ENCODE peak calls at places on chromosomes 3 and 15, in seven cellular contexts. R is colonic mucosa, F is body of pancreas, C is pancreas, N is HFF-Myc, O is transverse colon, A is GM13977. W is an unnamed sample.

GRCh38 chr3:194130807-194131589 is 5.0 kb upstream of the HES1 start:
- DNase-seq in R (peak), C (peak), A (peak), N (no peak), O (peak), F (peak), W (no peak)

GRCh38 chr3:167978071-167978470 is 117.7 kb downstream of the GOLIM4 start:
- DNase-seq in F (no peak), A (no peak), N (no peak), O (peak), R (peak), C (no peak), W (no peak)

GRCh38 chr15:74431116-74431515 is 2.6 kb downstream of the SEMA7A start:
- DNase-seq in F (no peak), A (no peak), C (no peak), O (no peak), N (no peak), R (no peak), W (no peak)

GRCh38 chr3:65729553-65729952 is 309.2 kb downstream of the MAGI1 start:
- DNase-seq in C (no peak), R (peak), A (no peak), F (no peak), O (no peak), N (peak), W (no peak)

GRCh38 chr3:33831053-33831452 is 32.6 kb downstream of the PDCD6IP start:
- DNase-seq in A (no peak), F (no peak), C (no peak), N (no peak), R (no peak), O (no peak), W (no peak)

GRCh38 chr15:73794501-73795133 is 41.5 kb upstream of the INSYN1 start:
- DNase-seq in R (no peak), C (no peak), A (no peak), O (no peak), F (no peak), N (no peak), W (no peak)

GRCh38 chr15:58221591-58222241 is 83.5 kb downstream of the AQP9 start:
- DNase-seq in C (no peak), F (peak), N (no peak), A (peak), R (peak), O (peak), W (peak)

GRCh38 chr3:49266410-49267170 is 10.4 kb downstream of the C3orf62 start:
- DNase-seq in R (no peak), N (no peak), O (no peak), F (no peak), A (no peak), C (no peak), W (no peak)

GRCh38 chr3:30544811-30545210 is 61.6 kb upstream of the TGFBR2 start:
- DNase-seq in C (no peak), O (no peak), A (no peak), F (no peak), N (peak), R (no peak), W (no peak)

GRCh38 chr3:114471478-114471877 is 177.7 kb downstream of the TIGIT start:
- DNase-seq in A (no peak), O (no peak), F (no peak), C (no peak), R (no peak), N (no peak), W (no peak)

GRCh38 chr15:74180689-74181602 is 7.4 kb downstream of the ISLR start:
- DNase-seq in A (no peak), O (no peak), F (no peak), R (no peak), N (no peak), C (no peak), W (no peak)

DNA sequence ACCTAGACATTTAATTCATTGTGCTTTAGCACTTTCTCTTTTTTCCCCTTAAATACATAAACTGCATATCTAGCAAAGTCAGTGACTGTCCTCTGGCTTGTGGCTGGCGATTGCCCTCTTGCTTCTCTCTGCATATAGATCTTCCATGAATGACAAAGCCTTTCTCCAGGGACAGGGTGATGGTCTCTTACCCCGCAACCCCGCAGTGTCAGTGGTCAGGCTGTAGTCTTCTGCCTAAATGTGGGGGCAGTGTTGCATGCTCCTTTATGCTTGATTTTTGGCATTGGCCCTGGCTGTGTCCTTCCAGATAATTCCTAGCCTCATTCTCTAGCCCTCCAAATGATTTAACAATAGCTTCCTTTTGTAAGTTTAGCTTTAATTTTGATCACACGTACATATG is 407.8 kb downstream of the GABRB3 start:
- DNase-seq in C (no peak), R (no peak), F (no peak), N (no peak), A (no peak), O (no peak), W (no peak)
- TF ChIP-seq CTCF in C (no peak), R (no peak), F (no peak), N (no peak), A (no peak), O (no peak), W (no peak)

GRCh38 chr3:140355481-140355880 is 322.4 kb upstream of the TRIM42 start:
- DNase-seq in R (no peak), F (no peak), N (no peak), C (no peak), O (no peak), A (no peak), W (no peak)

GRCh38 chr3:140359198-140359995 is 318.5 kb upstream of the TRIM42 start:
- DNase-seq in R (no peak), F (no peak), N (no peak), O (no peak), C (no peak), A (no peak), W (no peak)

GRCh38 chr3:140358696-140359095 is 319.2 kb upstream of the TRIM42 start:
- DNase-seq in F (no peak), A (no peak), R (no peak), C (no peak), O (no peak), N (no peak), W (no peak)

GRCh38 chr3:140363801-140364200 is 314.1 kb upstream of the TRIM42 start:
- DNase-seq in C (peak), A (no peak), F (peak), N (no peak), R (no peak), O (no peak), W (no peak)

GRCh38 chr3:140360332-140360731 is 317.5 kb upstream of the TRIM42 start:
- DNase-seq in N (no peak), A (no peak), R (no peak), C (no peak), O (no peak), F (no peak), W (no peak)
- TF ChIP-seq CTCF in N (no peak), A (no peak), R (no peak), C (no peak), O (no peak), F (no peak), W (no peak)

GRCh38 chr3:42982645-42983412 is 3.7 kb downstream of the GASK1A start:
- DNase-seq in A (no peak), N (no peak), C (no peak), R (no peak), O (no peak), F (no peak), W (no peak)

GRCh38 chr3:42980209-42980608 is 1.1 kb downstream of the GASK1A start:
- DNase-seq in O (no peak), R (no peak), F (no peak), A (no peak), C (no peak), N (no peak), W (no peak)

GRCh38 chr3:42980909-42981308 is 1.8 kb downstream of the GASK1A start:
- DNase-seq in O (no peak), N (no peak), R (no peak), A (no peak), F (no peak), C (no peak), W (no peak)

GRCh38 chr3:42975955-42976354 is 3.2 kb upstream of the GASK1A start:
- DNase-seq in F (no peak), N (no peak), R (no peak), O (no peak), A (no peak), C (no peak), W (no peak)

GRCh38 chr3:42979044-42979962 is at the start of gene GASK1A:
- DNase-seq in A (no peak), N (no peak), F (peak), C (peak), O (peak), R (peak), W (no peak)
- TF ChIP-seq CTCF in A (no peak), N (no peak), F (no peak), C (no peak), O (no peak), R (no peak), W (no peak)

GRCh38 chr3:179234244-179234643 is 16.7 kb downstream of the KCNMB3 start:
- DNase-seq in N (no peak), F (no peak), O (no peak), C (no peak), A (no peak), R (no peak), W (no peak)
- TF ChIP-seq CTCF in N (no peak), F (no peak), O (no peak), C (no peak), A (no peak), R (no peak), W (no peak)

DNA sequence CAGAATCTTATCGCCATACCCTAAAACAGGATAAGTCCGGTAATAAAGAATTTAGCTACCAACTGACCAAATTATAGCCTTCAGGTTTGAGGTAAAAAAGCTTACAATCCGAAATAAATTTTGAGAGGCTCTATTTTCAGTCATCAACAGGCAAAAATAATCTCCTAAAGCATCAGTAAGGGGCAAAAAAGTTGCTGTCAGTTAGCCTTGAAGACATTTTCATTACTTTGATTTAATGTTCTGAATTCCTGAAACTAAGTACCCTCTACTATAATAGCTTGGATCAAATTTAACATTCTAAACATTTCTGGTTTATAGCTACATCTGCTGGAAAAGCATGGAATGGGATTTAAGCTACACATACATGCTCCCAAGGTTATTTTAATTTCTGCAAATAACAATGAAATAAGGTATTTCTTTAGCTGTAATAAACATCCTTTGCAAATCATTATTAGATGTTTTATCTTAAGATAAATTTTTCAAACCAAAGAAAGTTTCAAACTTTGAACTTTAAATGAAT is 245.5 kb downstream of the ULK4 start:
- DNase-seq in R (no peak), A (no peak), N (no peak), C (no peak), F (no peak), O (no peak), W (no peak)
- TF ChIP-seq CTCF in R (peak), A (no peak), N (peak), C (no peak), F (peak), O (peak), W (no peak)

W was measured in CD14-positive monocyte.